ENCODE peak calls at places on chromosomes 3 and 15, in six cellular contexts. C is esophagus squamous epithelium; M is RKO; E is stimulated activated CD4-positive, alpha-beta T cell treated with anti-CD3 and anti-CD28 coated beads, TNF-alpha, amount 100 ng/mL, for 4 hours; O is COR-L47; J is A549. S is an unnamed sample.

GRCh38 chr3:193868590-193868989 is 267.4 kb upstream of the HES1 start:
- DNase-seq in C (no peak), M (no peak), O (no peak), J (no peak), E (no peak), S (no peak)

GRCh38 chr3:179455954-179456353 is 4.7 kb upstream of the GNB4 start:
- DNase-seq in M (no peak), O (no peak), E (no peak), J (no peak), C (no peak), S (no peak)

GRCh38 chr3:89180334-89180733 is 72.9 kb downstream of the EPHA3 start:
- DNase-seq in C (no peak), E (no peak), J (no peak), O (no peak), M (no peak), S (no peak)

GRCh38 chr3:173066044-173066679 is 74.9 kb downstream of the SPATA16 start:
- DNase-seq in M (peak), J (no peak), C (no peak), E (no peak), O (no peak), S (no peak)

GRCh38 chr15:74815121-74815933 is 2.7 kb downstream of the LMAN1L start:
- DNase-seq in C (no peak), E (no peak), M (no peak), O (no peak), J (no peak), S (no peak)

GRCh38 chr15:55221090-55222011 is 24.6 kb upstream of the RSL24D1 start:
- DNase-seq in C (no peak), O (no peak), E (no peak), M (peak), J (peak), S (no peak)

GRCh38 chr3:52813810-52814209 is 16.7 kb downstream of the ITIH4 start:
- DNase-seq in C (no peak), J (no peak), E (no peak), M (no peak), O (no peak), S (no peak)

GRCh38 chr15:66294157-66294931 is 976 bp downstream of the DIS3L start:
- DNase-seq in M (peak), O (peak), C (peak), E (no peak), J (peak), S (peak)

GRCh38 chr15:68900032-68900431 is 30.3 kb upstream of the SPESP1 start:
- DNase-seq in E (no peak), M (no peak), C (no peak), J (no peak), O (no peak), S (no peak)

GRCh38 chr15:89514596-89515406 is 18.4 kb upstream of the RHCG start:
- DNase-seq in J (peak), O (no peak), E (no peak), M (no peak), C (no peak), S (peak)

GRCh38 chr3:69189487-69189886 is 67.1 kb upstream of the LMOD3 start:
- DNase-seq in O (no peak), M (no peak), J (no peak), E (no peak), C (no peak), S (no peak)

GRCh38 chr3:172171396-172172075 is 132.2 kb downstream of the FNDC3B start:
- DNase-seq in O (no peak), J (no peak), E (no peak), M (no peak), C (no peak), S (no peak)

GRCh38 chr3:32292085-32292796 is 53.8 kb downstream of the CMTM8 start:
- DNase-seq in E (no peak), C (no peak), O (no peak), M (no peak), J (no peak), S (no peak)

GRCh38 chr3:58679451-58679850 is 12.9 kb upstream of the FAM3D start:
- DNase-seq in E (no peak), M (no peak), J (no peak), C (no peak), O (no peak), S (no peak)

GRCh38 chr15:67685008-67685599 is 140.2 kb upstream of the SKOR1 start:
- DNase-seq in C (no peak), J (no peak), M (peak), O (peak), E (no peak), S (no peak)

GRCh38 chr15:29092376-29093064 is 177.1 kb downstream of the NSMCE3 start:
- DNase-seq in M (no peak), O (no peak), E (no peak), C (no peak), J (no peak), S (no peak)

GRCh38 chr3:153052096-153052460 is 109.9 kb upstream of the RAP2B start:
- DNase-seq in E (no peak), O (no peak), J (peak), M (peak), C (no peak), S (peak)

GRCh38 chr3:47163990-47164848 is at the start of gene SETD2:
- DNase-seq in J (peak), O (peak), E (peak), C (peak), M (peak), S (peak)

GRCh38 chr3:189737071-189737470 is 105.9 kb downstream of the TP63 start:
- DNase-seq in E (no peak), C (no peak), M (no peak), O (no peak), J (no peak), S (no peak)

GRCh38 chr3:172709776-172710708 is 825 bp downstream of the NCEH1 start:
- DNase-seq in C (no peak), M (peak), O (peak), J (no peak), E (no peak), S (peak)

GRCh38 chr3:9695322-9695721 is 8.3 kb upstream of the CPNE9 start:
- DNase-seq in E (no peak), C (no peak), O (no peak), J (no peak), M (no peak), S (no peak)

GRCh38 chr15:99433757-99434211 is 132.0 kb upstream of the MEF2A start:
- DNase-seq in C (no peak), O (no peak), E (no peak), M (no peak), J (no peak), S (peak)

GRCh38 chr3:196867507-196868296 is at the start of gene SENP5:
- DNase-seq in C (peak), O (peak), J (peak), E (peak), M (peak), S (peak)

GRCh38 chr3:115986555-115987207 is 363.4 kb downstream of the GAP43 start:
- DNase-seq in J (peak), O (peak), E (no peak), C (no peak), M (peak), S (no peak)

GRCh38 chr3:7733933-7734332 is 767.7 kb upstream of the LMCD1 start:
- DNase-seq in E (no peak), J (no peak), O (no peak), C (no peak), M (no peak), S (no peak)

GRCh38 chr3:149678365-149678948 is 20.6 kb upstream of the WWTR1 start:
- DNase-seq in C (no peak), O (no peak), J (no peak), E (no peak), M (no peak), S (no peak)

GRCh38 chr3:59248976-59249375 is 199.2 kb upstream of the CFAP20DC start:
- DNase-seq in E (no peak), O (no peak), C (no peak), J (no peak), M (no peak), S (no peak)

GRCh38 chr3:177875786-177876476 is 660.3 kb upstream of the KCNMB2 start:
- DNase-seq in C (no peak), J (no peak), E (no peak), M (no peak), O (no peak), S (no peak)

GRCh38 chr3:187702507-187703033 is at the start of gene RTP2:
- DNase-seq in O (no peak), E (no peak), M (no peak), C (no peak), J (no peak), S (no peak)

S was measured in lower leg skin.